ENCODE peak calls at places on chromosomes 4 and X, in seven cellular contexts. One of them, this sample, is unnamed. For H3K4me1 and H3K27me3, the result is how much of the 10 kb centered on the place peaks cover.

GRCh38 chr4:109506890-109507289 is 53.2 kb upstream of the MCUB start:
- DNase-seq in tibial nerve: no peak
- DNase-seq in sigmoid colon: no peak
- DNase-seq in adrenal gland: no peak
- DNase-seq in pancreas: no peak
- DNase-seq in spleen: no peak
- DNase-seq in mammary epithelial cell: no peak
- DNase-seq in this sample: no peak

GRCh38 chrX:15737188-15737956 is 698 bp upstream of the CA5B start:
- DNase-seq in tibial nerve: no peak
- DNase-seq in sigmoid colon: no peak
- DNase-seq in adrenal gland: no peak
- DNase-seq in pancreas: no peak
- DNase-seq in spleen: no peak
- DNase-seq in mammary epithelial cell: peak
- DNase-seq in this sample: no peak

GRCh38 chr4:145937021-145937861 is 1.4 kb downstream of the ZNF827 start:
- DNase-seq in tibial nerve: peak
- DNase-seq in sigmoid colon: peak
- DNase-seq in adrenal gland: peak
- DNase-seq in pancreas: peak
- DNase-seq in spleen: peak
- DNase-seq in mammary epithelial cell: peak
- DNase-seq in this sample: no peak

GRCh38 chrX:140971385-140971784 is 31.0 kb upstream of the SPANXB1 start:
- DNase-seq in tibial nerve: no peak
- DNase-seq in sigmoid colon: no peak
- DNase-seq in adrenal gland: no peak
- DNase-seq in pancreas: no peak
- DNase-seq in spleen: no peak
- DNase-seq in mammary epithelial cell: no peak
- DNase-seq in this sample: no peak

GRCh38 chrX:1531106-1531890 is 5.7 kb downstream of the P2RY8 start:
- DNase-seq in tibial nerve: no peak
- DNase-seq in sigmoid colon: peak
- DNase-seq in adrenal gland: no peak
- DNase-seq in pancreas: no peak
- DNase-seq in spleen: no peak
- DNase-seq in mammary epithelial cell: no peak
- DNase-seq in this sample: no peak

GRCh38 chrX:129606918-129607317 is 47.8 kb downstream of the APLN start:
- DNase-seq in tibial nerve: peak
- DNase-seq in sigmoid colon: peak
- DNase-seq in adrenal gland: peak
- DNase-seq in pancreas: peak
- DNase-seq in spleen: no peak
- DNase-seq in mammary epithelial cell: peak
- DNase-seq in this sample: no peak

GRCh38 chrX:15674514-15674898 is 9.9 kb upstream of the CLTRN start:
- DNase-seq in tibial nerve: peak
- DNase-seq in sigmoid colon: peak
- DNase-seq in adrenal gland: peak
- DNase-seq in pancreas: peak
- DNase-seq in spleen: peak
- DNase-seq in mammary epithelial cell: peak
- DNase-seq in this sample: peak

GRCh38 chr4:146224331-146224966 is 10.1 kb downstream of the REELD1 start:
- DNase-seq in tibial nerve: no peak
- DNase-seq in sigmoid colon: no peak
- DNase-seq in adrenal gland: no peak
- DNase-seq in pancreas: no peak
- DNase-seq in spleen: no peak
- DNase-seq in mammary epithelial cell: no peak
- DNase-seq in this sample: no peak

GRCh38 chr4:123602007-123602406 is 205.4 kb downstream of the SPRY1 start:
- DNase-seq in tibial nerve: no peak
- DNase-seq in sigmoid colon: no peak
- DNase-seq in adrenal gland: no peak
- DNase-seq in pancreas: no peak
- DNase-seq in spleen: no peak
- DNase-seq in mammary epithelial cell: no peak
- DNase-seq in this sample: no peak

GRCh38 chr4:39987505-39987904 is 9.8 kb upstream of the PDS5A start:
- DNase-seq in tibial nerve: no peak
- DNase-seq in sigmoid colon: peak
- DNase-seq in adrenal gland: no peak
- DNase-seq in pancreas: no peak
- DNase-seq in spleen: no peak
- DNase-seq in mammary epithelial cell: no peak
- DNase-seq in this sample: no peak

GRCh38 chrX:117788339-117788738 is 328.3 kb downstream of the KLHL13 start:
- DNase-seq in tibial nerve: no peak
- DNase-seq in sigmoid colon: no peak
- DNase-seq in adrenal gland: no peak
- DNase-seq in pancreas: no peak
- DNase-seq in spleen: no peak
- DNase-seq in mammary epithelial cell: no peak
- DNase-seq in this sample: no peak

GRCh38 chr4:21728231-21728758 is 220.3 kb downstream of the KCNIP4 start:
- DNase-seq in tibial nerve: no peak
- DNase-seq in sigmoid colon: no peak
- DNase-seq in adrenal gland: no peak
- DNase-seq in pancreas: no peak
- DNase-seq in spleen: no peak
- DNase-seq in mammary epithelial cell: no peak
- DNase-seq in this sample: no peak

GRCh38 chr4:57077550-57078311 is 32.5 kb downstream of the IGFBP7 start:
- DNase-seq in tibial nerve: no peak
- DNase-seq in sigmoid colon: no peak
- DNase-seq in adrenal gland: no peak
- DNase-seq in pancreas: no peak
- DNase-seq in spleen: no peak
- DNase-seq in mammary epithelial cell: peak
- DNase-seq in this sample: peak

GRCh38 chr4:72486991-72487390 is 82.0 kb downstream of the ADAMTS3 start:
- DNase-seq in tibial nerve: no peak
- DNase-seq in sigmoid colon: no peak
- DNase-seq in adrenal gland: no peak
- DNase-seq in pancreas: no peak
- DNase-seq in spleen: no peak
- DNase-seq in mammary epithelial cell: peak
- DNase-seq in this sample: no peak

GRCh38 chr4:169345207-169345788 is 74.5 kb upstream of the SH3RF1 start:
- DNase-seq in tibial nerve: no peak
- DNase-seq in sigmoid colon: no peak
- DNase-seq in adrenal gland: no peak
- DNase-seq in pancreas: no peak
- DNase-seq in spleen: no peak
- DNase-seq in mammary epithelial cell: peak
- DNase-seq in this sample: peak

GRCh38 chr4:168848977-168849687 is 160.9 kb downstream of the CBR4 start:
- DNase-seq in tibial nerve: no peak
- DNase-seq in sigmoid colon: no peak
- DNase-seq in adrenal gland: no peak
- DNase-seq in pancreas: no peak
- DNase-seq in spleen: no peak
- DNase-seq in mammary epithelial cell: peak
- DNase-seq in this sample: no peak

GRCh38 chr4:181688886-181689285 is 554.3 kb upstream of the TENM3 start:
- DNase-seq in tibial nerve: no peak
- DNase-seq in sigmoid colon: no peak
- DNase-seq in adrenal gland: no peak
- DNase-seq in pancreas: no peak
- DNase-seq in spleen: no peak
- DNase-seq in mammary epithelial cell: no peak
- DNase-seq in this sample: no peak

GRCh38 chr4:81211956-81212355 is 3.1 kb downstream of the PRKG2 start:
- DNase-seq in tibial nerve: no peak
- DNase-seq in sigmoid colon: no peak
- DNase-seq in adrenal gland: no peak
- DNase-seq in pancreas: no peak
- DNase-seq in spleen: no peak
- DNase-seq in mammary epithelial cell: no peak
- DNase-seq in this sample: no peak

GRCh38 chrX:20361081-20361889 is 94.6 kb upstream of the RPS6KA3 start:
- DNase-seq in tibial nerve: peak
- DNase-seq in sigmoid colon: no peak
- DNase-seq in adrenal gland: peak
- DNase-seq in pancreas: no peak
- DNase-seq in spleen: no peak
- DNase-seq in mammary epithelial cell: no peak
- DNase-seq in this sample: no peak

GRCh38 chr4:183821090-183821853 is 83.8 kb upstream of the STOX2 start:
- DNase-seq in tibial nerve: no peak
- DNase-seq in sigmoid colon: no peak
- DNase-seq in adrenal gland: no peak
- DNase-seq in pancreas: no peak
- DNase-seq in spleen: no peak
- DNase-seq in mammary epithelial cell: no peak
- DNase-seq in this sample: no peak

GRCh38 chrX:119095936-119096335 is 23.1 kb downstream of the CT47C1 start:
- DNase-seq in tibial nerve: no peak
- DNase-seq in sigmoid colon: no peak
- DNase-seq in adrenal gland: no peak
- DNase-seq in pancreas: no peak
- DNase-seq in spleen: no peak
- DNase-seq in mammary epithelial cell: no peak
- DNase-seq in this sample: no peak

GRCh38 chr4:75213480-75213879 is 280.6 kb downstream of the PARM1 start:
- DNase-seq in tibial nerve: no peak
- DNase-seq in sigmoid colon: no peak
- DNase-seq in adrenal gland: no peak
- DNase-seq in pancreas: no peak
- DNase-seq in spleen: no peak
- DNase-seq in mammary epithelial cell: no peak
- DNase-seq in this sample: no peak

GRCh38 chrX:41781500-41781899 is 57.5 kb downstream of the GPR82 start:
- DNase-seq in tibial nerve: no peak
- DNase-seq in sigmoid colon: no peak
- DNase-seq in adrenal gland: no peak
- DNase-seq in pancreas: no peak
- DNase-seq in spleen: no peak
- DNase-seq in mammary epithelial cell: peak
- DNase-seq in this sample: no peak

GRCh38 chrX:134998246-134998645 is 7.5 kb downstream of the SMIM10 start:
- DNase-seq in tibial nerve: no peak
- DNase-seq in sigmoid colon: no peak
- DNase-seq in adrenal gland: no peak
- DNase-seq in pancreas: no peak
- DNase-seq in spleen: no peak
- DNase-seq in mammary epithelial cell: no peak
- DNase-seq in this sample: no peak

GRCh38 chrX:13487731-13488505 is 81.5 kb upstream of the EGFL6 start:
- DNase-seq in tibial nerve: peak
- DNase-seq in sigmoid colon: peak
- DNase-seq in adrenal gland: peak
- DNase-seq in pancreas: no peak
- DNase-seq in spleen: no peak
- DNase-seq in mammary epithelial cell: peak
- DNase-seq in this sample: peak

GRCh38 chrX:95346854-95347253 is 1337.8 kb upstream of the DIAPH2 start:
- DNase-seq in tibial nerve: no peak
- DNase-seq in sigmoid colon: no peak
- DNase-seq in adrenal gland: no peak
- DNase-seq in pancreas: no peak
- DNase-seq in spleen: no peak
- DNase-seq in mammary epithelial cell: peak
- DNase-seq in this sample: no peak

GRCh38 chrX:70613295-70613694 is 168.7 kb downstream of the DLG3 start:
- DNase-seq in tibial nerve: no peak
- DNase-seq in sigmoid colon: no peak
- DNase-seq in adrenal gland: no peak
- DNase-seq in pancreas: no peak
- DNase-seq in spleen: no peak
- DNase-seq in mammary epithelial cell: peak
- DNase-seq in this sample: peak
- H3K4me1 ChIP-seq in tibial nerve: under half
- H3K4me1 ChIP-seq in sigmoid colon: under half
- H3K4me1 ChIP-seq in adrenal gland: under half
- H3K4me1 ChIP-seq in pancreas: under half
- H3K4me1 ChIP-seq in spleen: under half
- H3K4me1 ChIP-seq in mammary epithelial cell: under half
- H3K4me1 ChIP-seq in this sample: under half

DNA sequence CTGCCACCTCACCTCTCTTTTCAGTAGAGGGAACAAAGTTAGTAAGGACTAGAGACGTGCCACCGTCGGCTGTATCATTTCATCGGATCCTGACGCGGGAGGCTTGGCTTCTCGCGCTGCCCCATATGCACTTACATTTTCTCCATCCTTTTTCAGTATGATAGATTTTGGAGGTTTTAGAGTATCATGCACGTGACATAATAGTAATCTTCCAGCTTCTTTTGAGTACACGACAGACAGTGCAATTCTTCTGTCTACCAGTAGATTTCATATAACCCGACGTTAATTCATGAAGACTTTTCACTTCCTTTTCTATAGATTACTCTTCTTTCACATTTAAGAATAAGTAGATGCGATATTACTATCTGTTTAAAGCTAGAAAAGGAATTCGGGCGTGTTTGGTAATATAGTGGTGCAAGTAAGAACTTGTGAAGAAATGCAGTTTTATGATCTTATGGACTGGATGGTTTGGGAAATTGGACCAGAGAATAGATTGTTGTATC is 995 bp downstream of the CDS1 start:
- DNase-seq in tibial nerve: no peak
- DNase-seq in sigmoid colon: no peak
- DNase-seq in adrenal gland: no peak
- DNase-seq in pancreas: no peak
- DNase-seq in spleen: no peak
- DNase-seq in mammary epithelial cell: no peak
- DNase-seq in this sample: peak
- TF ChIP-seq CTCF in tibial nerve: no peak
- TF ChIP-seq CTCF in sigmoid colon: no peak
- TF ChIP-seq CTCF in adrenal gland: peak
- TF ChIP-seq CTCF in pancreas: no peak
- TF ChIP-seq CTCF in spleen: no peak
- TF ChIP-seq CTCF in mammary epithelial cell: no peak
- TF ChIP-seq CTCF in this sample: peak

GRCh38 chr4:121791481-121791880 is 9.6 kb upstream of the EXOSC9 start:
- DNase-seq in tibial nerve: no peak
- DNase-seq in sigmoid colon: no peak
- DNase-seq in adrenal gland: no peak
- DNase-seq in pancreas: no peak
- DNase-seq in spleen: no peak
- DNase-seq in mammary epithelial cell: peak
- DNase-seq in this sample: peak
- H3K27me3 ChIP-seq in tibial nerve: under half
- H3K27me3 ChIP-seq in sigmoid colon: under half
- H3K27me3 ChIP-seq in adrenal gland: under half
- H3K27me3 ChIP-seq in pancreas: under half
- H3K27me3 ChIP-seq in spleen: under half
- H3K27me3 ChIP-seq in mammary epithelial cell: under half
- H3K27me3 ChIP-seq in this sample: under half

GRCh38 chr4:114867291-114867690 is 246.1 kb downstream of the NDST4 start:
- DNase-seq in tibial nerve: no peak
- DNase-seq in sigmoid colon: no peak
- DNase-seq in adrenal gland: no peak
- DNase-seq in pancreas: no peak
- DNase-seq in spleen: no peak
- DNase-seq in mammary epithelial cell: no peak
- DNase-seq in this sample: no peak
- H3K4me1 ChIP-seq in tibial nerve: under half
- H3K4me1 ChIP-seq in sigmoid colon: under half
- H3K4me1 ChIP-seq in adrenal gland: under half
- H3K4me1 ChIP-seq in pancreas: under half
- H3K4me1 ChIP-seq in spleen: under half
- H3K4me1 ChIP-seq in mammary epithelial cell: under half
- H3K4me1 ChIP-seq in this sample: under half